ENCODE peak calls at places on chromosome 22, in seven cellular contexts. L, U, W, P, J, F and E are unnamed samples.
A peak's percentile ranks its signal among the peaks of the same experiment; 100 is the strongest.

GRCh38 chr22:17945851-17946690 is 78.3 kb downstream of the MICAL3 start:
- DNase-seq in L (no peak), U (no peak), W (no peak), P (no peak), J (no peak), F (no peak), E (no peak)

GRCh38 chr22:46045459-46046298 is 68.7 kb upstream of the WNT7B start:
- DNase-seq in L (no peak), U (no peak), W (no peak), P (no peak), J (no peak), F (no peak), E (no peak)

GRCh38 chr22:50621491-50621880 is 6.5 kb downstream of the ARSA start:
- DNase-seq in L (no peak), U (no peak), W (no peak), P (peak; percentile 13), J (peak; percentile 69), F (peak; percentile 71), E (no peak)

GRCh38 chr22:40031766-40032470 is 37.2 kb downstream of the FAM83F start:
- DNase-seq in L (no peak), U (no peak), W (no peak), P (no peak), J (no peak), F (no peak), E (no peak)

GRCh38 chr22:32325416-32325801 is 32.3 kb upstream of the RFPL3 start:
- DNase-seq in L (peak; percentile 43), U (no peak), W (no peak), P (peak; percentile 78), J (no peak), F (no peak), E (no peak)

GRCh38 chr22:37519268-37520195 is at the start of gene CARD10:
- DNase-seq in L (peak; percentile 67), U (no peak), W (peak; percentile 85), P (peak; percentile 89), J (no peak), F (peak; percentile 52), E (no peak)

GRCh38 chr22:45291061-45291930 is 6.5 kb downstream of the UPK3A start:
- DNase-seq in L (no peak), U (no peak), W (no peak), P (no peak), J (no peak), F (no peak), E (no peak)

GRCh38 chr22:30444632-30445437 is 19.3 kb downstream of the MTFP1 start:
- DNase-seq in L (peak; percentile 89), U (peak; percentile 62), W (peak; percentile 77), P (peak; percentile 86), J (no peak), F (peak; percentile 16), E (peak; percentile 54)

GRCh38 chr22:32539631-32540449 is 65.2 kb downstream of the FBXO7 start:
- DNase-seq in L (no peak), U (peak; percentile 16), W (no peak), P (no peak), J (peak; percentile 28), F (no peak), E (no peak)

GRCh38 chr22:30905696-30906341 is 62.8 kb downstream of the MORC2 start:
- DNase-seq in L (peak; percentile 19), U (no peak), W (peak; percentile 3), P (no peak), J (no peak), F (no peak), E (no peak)

GRCh38 chr22:45284705-45285305 is at the start of gene UPK3A:
- DNase-seq in L (peak; percentile 92), U (no peak), W (peak; percentile 20), P (peak; percentile 77), J (no peak), F (no peak), E (peak; percentile 33)

DNA sequence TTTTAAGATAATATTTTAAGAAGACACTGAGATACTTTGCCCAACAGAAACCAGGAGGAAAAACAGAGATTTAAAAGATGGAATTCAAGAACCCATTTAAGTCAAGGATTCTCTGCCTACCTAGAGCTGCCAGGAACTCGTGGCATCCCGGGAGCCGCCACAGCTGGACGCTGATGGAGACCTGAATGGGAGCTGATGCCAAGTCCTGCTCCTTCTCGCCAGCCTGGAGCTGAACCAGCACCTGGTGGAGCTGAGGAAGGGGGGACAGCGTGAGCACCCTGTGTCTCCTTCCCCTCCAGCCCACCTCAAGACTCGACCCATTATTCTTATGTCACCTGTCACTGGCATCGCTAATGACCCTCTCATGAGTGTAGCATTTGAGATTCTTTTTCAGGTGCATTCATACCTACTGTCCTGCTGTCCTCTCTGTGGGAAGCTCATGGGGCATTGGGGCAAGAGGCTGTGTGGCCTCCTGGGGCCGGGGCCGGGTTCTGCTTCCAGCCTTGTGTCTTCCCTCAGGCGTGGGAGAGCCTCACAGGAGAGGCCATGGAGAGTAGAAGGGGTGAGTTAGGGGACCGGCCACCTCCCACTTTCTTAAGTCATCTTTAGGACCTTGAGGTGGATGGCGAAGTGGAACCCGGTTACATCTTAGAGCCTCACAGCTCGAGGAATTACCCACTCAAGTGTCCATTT is 70.8 kb upstream of the PITPNB start:
- DNase-seq in L (no peak), U (no peak), W (no peak), P (no peak), J (no peak), F (no peak), E (no peak)
- H3K27ac ChIP-seq in L (no peak overlapping the region), U (no peak overlapping the region), W (no peak overlapping the region), P (no peak overlapping the region), J (no peak overlapping the region), F (no peak overlapping the region), E (no peak overlapping the region)

GRCh38 chr22:35894937-35895708 is 133.5 kb downstream of the RBFOX2 start:
- DNase-seq in L (no peak), U (peak; percentile 37), W (no peak), P (peak; percentile 29), J (no peak), F (no peak), E (no peak)
- TF ChIP-seq REST in L (no peak), U (no peak), W (no peak), P (no peak), J (no peak), F (no peak), E (no peak)

DNA sequence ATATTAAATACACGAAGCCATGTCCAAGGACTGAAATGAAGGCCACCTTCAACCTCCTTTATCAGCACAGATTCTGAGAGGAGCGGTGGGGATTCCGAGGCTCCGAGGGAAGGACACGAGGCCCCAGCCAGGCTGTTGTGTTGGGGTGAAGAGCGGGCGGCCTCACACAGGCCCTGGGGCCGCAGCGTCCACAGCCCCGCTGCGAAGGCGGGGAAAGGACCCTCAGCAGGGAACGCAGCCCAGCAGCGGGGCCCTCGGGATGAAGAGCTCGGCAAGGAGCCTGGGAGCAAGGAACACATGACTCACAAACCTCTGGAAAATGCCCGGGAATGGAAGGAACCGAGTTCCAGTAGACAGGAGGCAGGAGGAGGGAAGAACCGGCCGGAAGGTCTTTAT is 227.2 kb downstream of the BRD1 start:
- DNase-seq in L (no peak), U (no peak), W (no peak), P (no peak), J (no peak), F (no peak), E (no peak)
- H3K27ac ChIP-seq in L (no peak overlapping the region), U (no peak overlapping the region), W (no peak overlapping the region), P (no peak overlapping the region), J (no peak overlapping the region), F (no peak overlapping the region), E (no peak overlapping the region)

GRCh38 chr22:25714739-25715138 is 27.2 kb upstream of the MYO18B start:
- DNase-seq in L (no peak), U (no peak), W (no peak), P (no peak), J (no peak), F (no peak), E (no peak)

GRCh38 chr22:25714070-25714469 is 27.9 kb upstream of the MYO18B start:
- DNase-seq in L (no peak), U (no peak), W (no peak), P (no peak), J (no peak), F (no peak), E (no peak)

GRCh38 chr22:25718109-25718830 is 23.7 kb upstream of the MYO18B start:
- DNase-seq in L (no peak), U (no peak), W (no peak), P (no peak), J (no peak), F (no peak), E (no peak)

GRCh38 chr22:25712661-25713400 is 29.2 kb upstream of the MYO18B start:
- DNase-seq in L (no peak), U (no peak), W (no peak), P (no peak), J (no peak), F (no peak), E (no peak)

DNA sequence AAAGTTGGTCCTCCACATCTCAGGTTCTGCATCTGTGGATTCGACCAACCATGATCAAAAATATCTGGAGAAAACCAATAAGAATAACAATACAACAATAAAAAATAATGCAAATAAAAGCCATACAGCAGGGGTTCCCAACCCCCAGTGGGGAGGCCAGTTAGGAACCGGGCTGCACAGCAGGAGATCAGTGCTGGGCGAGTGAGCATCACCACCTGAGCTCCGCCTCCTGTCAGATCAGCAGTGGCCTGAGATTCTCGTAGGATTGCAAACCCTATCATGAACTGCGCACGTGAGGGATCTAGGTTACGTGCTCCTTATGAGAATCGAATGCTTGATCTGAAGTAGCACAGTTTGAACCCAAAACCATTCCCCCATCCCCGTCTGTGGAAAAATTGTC is 25.4 kb upstream of the MYO18B start:
- DNase-seq in L (no peak), U (no peak), W (no peak), P (no peak), J (no peak), F (no peak), E (no peak)
- TF ChIP-seq REST in L (no peak), U (no peak), W (no peak), P (no peak), J (no peak), F (no peak), E (no peak)

GRCh38 chr22:22371031-22371541 is 126.5 kb downstream of the VPREB1 start:
- DNase-seq in L (peak; percentile 53), U (no peak), W (peak; percentile 61), P (no peak), J (no peak), F (no peak), E (no peak)
- H3K27ac ChIP-seq in L (no peak overlapping the region), U (no peak overlapping the region), W (no peak overlapping the region), P (no peak overlapping the region), J (no peak overlapping the region), F (no peak overlapping the region), E (no peak overlapping the region)